ENCODE peak calls at places on chromosomes 1 and 21, in eight cellular contexts. B is sciatic nerve, D is astrocyte of the cerebellum, F is left cardiac atrium, E is adipocyte, Z is GM23338, J is NCI-H2081, I is hepatic stellate cell. M is an unnamed sample.

GRCh38 chr21:43667191-43667904 is 8.0 kb downstream of the RRP1B start:
- DNase-seq in B (no peak), D (peak), F (no peak), E (no peak), Z (no peak), J (no peak), I (no peak), M (no peak)

GRCh38 chr1:172719694-172720138 is 60.8 kb downstream of the FASLG start:
- DNase-seq in B (no peak), D (peak), F (no peak), E (peak), Z (peak), J (peak), I (peak), M (peak)

GRCh38 chr21:45074048-45074817 is at the start of gene ADARB1:
- DNase-seq in B (peak), D (no peak), F (peak), E (peak), Z (peak), J (peak), I (peak), M (peak)

GRCh38 chr1:45359882-45360513 is 19.8 kb upstream of the MUTYH start:
- DNase-seq in B (peak), D (peak), F (peak), E (peak), Z (peak), J (peak), I (no peak), M (peak)

GRCh38 chr1:180116964-180117763 is 37.5 kb upstream of the QSOX1 start:
- DNase-seq in B (no peak), D (no peak), F (peak), E (no peak), Z (no peak), J (no peak), I (peak), M (no peak)

GRCh38 chr1:89257036-89257435 is 15.6 kb downstream of the GBP5 start:
- DNase-seq in B (no peak), D (no peak), F (no peak), E (no peak), Z (no peak), J (no peak), I (no peak), M (no peak)

GRCh38 chr21:39851219-39851618 is 16.0 kb upstream of the PCP4 start:
- DNase-seq in B (no peak), D (no peak), F (no peak), E (no peak), Z (no peak), J (no peak), I (no peak), M (no peak)

GRCh38 chr1:169110691-169111447 is 4.4 kb downstream of the ATP1B1 start:
- DNase-seq in B (no peak), D (no peak), F (no peak), E (peak), Z (no peak), J (no peak), I (peak), M (no peak)

GRCh38 chr1:111163363-111163762 is 23.3 kb downstream of the CEPT1 start:
- DNase-seq in B (no peak), D (no peak), F (no peak), E (no peak), Z (no peak), J (no peak), I (no peak), M (no peak)

GRCh38 chr1:9281071-9281827 is 11.4 kb upstream of the SPSB1 start:
- DNase-seq in B (no peak), D (no peak), F (no peak), E (peak), Z (no peak), J (no peak), I (no peak), M (no peak)

GRCh38 chr1:197180252-197180878 is 33.9 kb upstream of the ASPM start:
- DNase-seq in B (no peak), D (peak), F (no peak), E (peak), Z (peak), J (peak), I (peak), M (no peak)

GRCh38 chr1:24555591-24556413 is at the start of gene NCMAP:
- DNase-seq in B (peak), D (no peak), F (no peak), E (peak), Z (peak), J (no peak), I (no peak), M (peak)

GRCh38 chr1:43232071-43232470 is 37.7 kb upstream of the TMEM125 start:
- DNase-seq in B (no peak), D (peak), F (peak), E (peak), Z (no peak), J (no peak), I (peak), M (no peak)

GRCh38 chr21:25490742-25491141 is 116.5 kb downstream of the MRPL39 start:
- DNase-seq in B (no peak), D (no peak), F (no peak), E (no peak), Z (no peak), J (no peak), I (no peak), M (no peak)

GRCh38 chr1:217260676-217261075 is 370.2 kb downstream of the GPATCH2 start:
- DNase-seq in B (no peak), D (no peak), F (no peak), E (no peak), Z (no peak), J (no peak), I (no peak), M (no peak)

GRCh38 chr1:71521655-71522264 is 440.9 kb upstream of the ZRANB2 start:
- DNase-seq in B (no peak), D (peak), F (peak), E (peak), Z (peak), J (peak), I (peak), M (peak)

GRCh38 chr21:39712976-39713375 is 32.0 kb upstream of the IGSF5 start:
- DNase-seq in B (no peak), D (no peak), F (no peak), E (no peak), Z (peak), J (no peak), I (no peak), M (peak)

GRCh38 chr1:207918571-207918970 is 7.6 kb upstream of the CD34 start:
- DNase-seq in B (no peak), D (no peak), F (no peak), E (no peak), Z (no peak), J (no peak), I (no peak), M (no peak)

GRCh38 chr1:47412437-47412836 is 3.6 kb upstream of the FOXE3 start:
- DNase-seq in B (no peak), D (no peak), F (no peak), E (no peak), Z (no peak), J (no peak), I (no peak), M (no peak)

GRCh38 chr21:16241500-16241963 is 511.8 kb downstream of the USP25 start:
- DNase-seq in B (no peak), D (no peak), F (no peak), E (no peak), Z (peak), J (no peak), I (no peak), M (peak)

GRCh38 chr1:245404527-245404926 is 249.7 kb downstream of the KIF26B start:
- DNase-seq in B (no peak), D (no peak), F (no peak), E (peak), Z (no peak), J (peak), I (no peak), M (no peak)

GRCh38 chr21:46454142-46454541 is 4.5 kb upstream of the DIP2A start:
- DNase-seq in B (no peak), D (no peak), F (no peak), E (no peak), Z (no peak), J (no peak), I (no peak), M (no peak)

GRCh38 chr21:34582506-34583150 is 32.3 kb downstream of the RCAN1 start:
- DNase-seq in B (no peak), D (peak), F (peak), E (peak), Z (peak), J (no peak), I (peak), M (peak)

GRCh38 chr1:225996946-225997545 is 2.1 kb downstream of the SDE2 start:
- DNase-seq in B (no peak), D (no peak), F (no peak), E (no peak), Z (no peak), J (no peak), I (no peak), M (no peak)

GRCh38 chr1:202162049-202162417 is 1.6 kb upstream of the PTPN7 start:
- DNase-seq in B (no peak), D (no peak), F (no peak), E (no peak), Z (no peak), J (no peak), I (no peak), M (no peak)

GRCh38 chr1:192555399-192555798 is 20.2 kb upstream of the RGS1 start:
- DNase-seq in B (no peak), D (no peak), F (no peak), E (no peak), Z (no peak), J (no peak), I (no peak), M (no peak)

GRCh38 chr1:156639601-156640101 is 2.3 kb upstream of the BCAN start:
- DNase-seq in B (no peak), D (no peak), F (no peak), E (no peak), Z (no peak), J (no peak), I (no peak), M (no peak)

GRCh38 chr1:160520582-160520981 is 2.5 kb downstream of the SLAMF6 start:
- DNase-seq in B (no peak), D (no peak), F (no peak), E (no peak), Z (no peak), J (no peak), I (no peak), M (no peak)

GRCh38 chr1:194024659-194025058 is 838.2 kb upstream of the B3GALT2 start:
- DNase-seq in B (no peak), D (peak), F (no peak), E (peak), Z (no peak), J (no peak), I (no peak), M (no peak)

M was measured in endodermal cell.